ENCODE peak calls at places on chromosomes 12 and 14, in eight cellular contexts. X is AG08395; J is stimulated activated CD8-positive, alpha-beta memory T cell treated with anti-CD3 and anti-CD28 coated beads, Interleukin-7, amount 100 ng/mL, for 1 hour; Q is NCI-H510A treated with DMSO at 0.1 percent for 48 hours; I is lower lobe of right lung; T is activated CD4-positive, alpha-beta T cell treated with anti-CD3 and anti-CD28 coated beads for 4 hours; S is HuH-7.5; A is NAMALWA. U is an unnamed sample.

GRCh38 chr14:92408186-92408585 is 85.2 kb downstream of the SLC24A4 start:
- DNase-seq in X (peak), J (no peak), Q (no peak), I (no peak), T (no peak), S (no peak), A (no peak), U (no peak)

GRCh38 chr12:92224685-92225331 is 79.2 kb upstream of the BTG1 start:
- DNase-seq in X (peak), J (no peak), Q (no peak), I (no peak), T (no peak), S (no peak), A (no peak), U (peak)

GRCh38 chr12:2163172-2163927 is 110.6 kb downstream of the CACNA1C start:
- DNase-seq in X (peak), J (no peak), Q (no peak), I (peak), T (no peak), S (peak), A (no peak), U (peak)

GRCh38 chr14:33914676-33915516 is 36.0 kb downstream of the EGLN3 start:
- DNase-seq in X (peak), J (no peak), Q (no peak), I (no peak), T (no peak), S (no peak), A (no peak), U (peak)

GRCh38 chr12:29562167-29562776 is 64.8 kb upstream of the OVCH1 start:
- DNase-seq in X (peak), J (no peak), Q (no peak), I (no peak), T (no peak), S (no peak), A (no peak), U (peak)

GRCh38 chr14:44316647-44317432 is 190.2 kb downstream of the FSCB start:
- DNase-seq in X (peak), J (no peak), Q (peak), I (no peak), T (no peak), S (no peak), A (no peak), U (peak)

GRCh38 chr12:129540954-129541353 is 362.9 kb downstream of the TMEM132D start:
- DNase-seq in X (no peak), J (no peak), Q (no peak), I (no peak), T (no peak), S (no peak), A (no peak), U (no peak)

GRCh38 chr12:92164712-92165111 is 19.1 kb upstream of the BTG1 start:
- DNase-seq in X (no peak), J (no peak), Q (no peak), I (no peak), T (no peak), S (no peak), A (no peak), U (no peak)

GRCh38 chr14:78445275-78445674 is 275.1 kb downstream of the NRXN3 start:
- DNase-seq in X (no peak), J (no peak), Q (no peak), I (no peak), T (no peak), S (no peak), A (no peak), U (no peak)

GRCh38 chr12:42968426-42968825 is 378.9 kb upstream of the PRICKLE1 start:
- DNase-seq in X (no peak), J (no peak), Q (no peak), I (no peak), T (no peak), S (no peak), A (no peak), U (no peak)

GRCh38 chr14:36746907-36747306 is 85.2 kb downstream of the PAX9 start:
- DNase-seq in X (no peak), J (no peak), Q (no peak), I (no peak), T (no peak), S (no peak), A (no peak), U (no peak)

GRCh38 chr12:93430280-93430679 is 11.5 kb downstream of the UBE2N start:
- DNase-seq in X (no peak), J (no peak), Q (no peak), I (no peak), T (no peak), S (no peak), A (no peak), U (no peak)

GRCh38 chr12:32139064-32139421 is 32.4 kb downstream of the BICD1 start:
- DNase-seq in X (peak), J (no peak), Q (no peak), I (no peak), T (no peak), S (no peak), A (peak), U (no peak)

U was measured in stromal cell of bone marrow.